ENCODE peak calls at places on chromosomes 5 and 9, in five cellular contexts. One of them, this sample, is unnamed.

GRCh38 chr9:91744114-91744513 is 205.9 kb downstream of the ROR2 start:
- DNase-seq in AG04450: no peak
- DNase-seq in neural crest cell: no peak
- DNase-seq in NAMALWA: no peak
- DNase-seq in Karpas-422: no peak
- DNase-seq in this sample: no peak

GRCh38 chr5:13477118-13477737 is 467.3 kb downstream of the DNAH5 start:
- DNase-seq in NAMALWA: no peak
- DNase-seq in AG04450: peak
- DNase-seq in neural crest cell: no peak
- DNase-seq in Karpas-422: no peak
- DNase-seq in this sample: no peak

GRCh38 chr5:10885026-10885425 is 124.0 kb upstream of the DAP start:
- DNase-seq in neural crest cell: no peak
- DNase-seq in Karpas-422: no peak
- DNase-seq in NAMALWA: no peak
- DNase-seq in AG04450: peak
- DNase-seq in this sample: no peak

GRCh38 chr5:61817472-61818326 is 485.6 kb downstream of the ZSWIM6 start:
- DNase-seq in NAMALWA: no peak
- DNase-seq in neural crest cell: peak
- DNase-seq in AG04450: peak
- DNase-seq in Karpas-422: no peak
- DNase-seq in this sample: no peak

GRCh38 chr5:16654647-16655334 is 38.0 kb upstream of the RETREG1 start:
- DNase-seq in neural crest cell: no peak
- DNase-seq in AG04450: no peak
- DNase-seq in Karpas-422: no peak
- DNase-seq in NAMALWA: no peak
- DNase-seq in this sample: no peak

GRCh38 chr5:151005975-151006576 is 14.3 kb upstream of the GPX3 start:
- DNase-seq in Karpas-422: no peak
- DNase-seq in AG04450: peak
- DNase-seq in NAMALWA: no peak
- DNase-seq in neural crest cell: no peak
- DNase-seq in this sample: peak

GRCh38 chr9:111050819-111051218 is 12.5 kb upstream of the LPAR1 start:
- DNase-seq in NAMALWA: no peak
- DNase-seq in AG04450: no peak
- DNase-seq in neural crest cell: no peak
- DNase-seq in Karpas-422: no peak
- DNase-seq in this sample: no peak

GRCh38 chr5:122180863-122181519 is 51.6 kb downstream of the ZNF474 start:
- DNase-seq in NAMALWA: no peak
- DNase-seq in Karpas-422: no peak
- DNase-seq in AG04450: peak
- DNase-seq in neural crest cell: no peak
- DNase-seq in this sample: no peak

GRCh38 chr5:113090336-113091106 is 113.9 kb downstream of the DCP2 start:
- DNase-seq in NAMALWA: no peak
- DNase-seq in neural crest cell: no peak
- DNase-seq in AG04450: no peak
- DNase-seq in Karpas-422: no peak
- DNase-seq in this sample: no peak

GRCh38 chr9:78038620-78039300 is 7.1 kb upstream of the GNAQ start:
- DNase-seq in Karpas-422: no peak
- DNase-seq in neural crest cell: no peak
- DNase-seq in AG04450: no peak
- DNase-seq in NAMALWA: no peak
- DNase-seq in this sample: no peak

GRCh38 chr9:7094052-7094451 is 336.3 kb downstream of the KDM4C start:
- DNase-seq in neural crest cell: no peak
- DNase-seq in Karpas-422: no peak
- DNase-seq in NAMALWA: no peak
- DNase-seq in AG04450: no peak
- DNase-seq in this sample: peak

GRCh38 chr9:99385814-99386279 is 163.8 kb downstream of the SEC61B start:
- DNase-seq in neural crest cell: no peak
- DNase-seq in Karpas-422: no peak
- DNase-seq in NAMALWA: no peak
- DNase-seq in AG04450: no peak
- DNase-seq in this sample: no peak

GRCh38 chr9:115855458-115856133 is 298.0 kb upstream of the PAPPA start:
- DNase-seq in AG04450: no peak
- DNase-seq in neural crest cell: no peak
- DNase-seq in NAMALWA: no peak
- DNase-seq in Karpas-422: no peak
- DNase-seq in this sample: no peak